ENCODE peak calls at places on chromosomes 6 and 20, in nine cellular contexts. One of them, this sample, is unnamed.

GRCh38 chr6:67615796-67616195 is 1019.3 kb upstream of the ADGRB3 start:
- DNase-seq in epithelial cell of proximal tubule: no peak
- DNase-seq in erythroblast: no peak
- DNase-seq in stimulated activated CD4-positive, alpha-beta T cell treated with anti-CD3 and anti-CD28 coated beads, Interleukin-15, amount 100 ng/mL, for 1 hour: no peak
- DNase-seq in GM20000: no peak
- DNase-seq in left ventricle myocardium inferior: no peak
- DNase-seq in HEK293T: no peak
- DNase-seq in effector memory CD4-positive, alpha-beta T cell: no peak
- DNase-seq in glutamatergic neuron: no peak
- DNase-seq in this sample: no peak

GRCh38 chr20:11582073-11582472 is 335.6 kb upstream of the BTBD3 start:
- DNase-seq in epithelial cell of proximal tubule: no peak
- DNase-seq in glutamatergic neuron: no peak
- DNase-seq in erythroblast: no peak
- DNase-seq in stimulated activated CD4-positive, alpha-beta T cell treated with anti-CD3 and anti-CD28 coated beads, Interleukin-15, amount 100 ng/mL, for 1 hour: no peak
- DNase-seq in left ventricle myocardium inferior: no peak
- DNase-seq in HEK293T: no peak
- DNase-seq in effector memory CD4-positive, alpha-beta T cell: no peak
- DNase-seq in GM20000: no peak
- DNase-seq in this sample: no peak

GRCh38 chr6:75579951-75580350 is 21.7 kb upstream of the SENP6 start:
- DNase-seq in stimulated activated CD4-positive, alpha-beta T cell treated with anti-CD3 and anti-CD28 coated beads, Interleukin-15, amount 100 ng/mL, for 1 hour: no peak
- DNase-seq in left ventricle myocardium inferior: no peak
- DNase-seq in glutamatergic neuron: no peak
- DNase-seq in epithelial cell of proximal tubule: no peak
- DNase-seq in effector memory CD4-positive, alpha-beta T cell: no peak
- DNase-seq in HEK293T: no peak
- DNase-seq in GM20000: peak
- DNase-seq in erythroblast: no peak
- DNase-seq in this sample: no peak

GRCh38 chr20:21719592-21720214 is 14.2 kb downstream of the PAX1 start:
- DNase-seq in left ventricle myocardium inferior: no peak
- DNase-seq in HEK293T: peak
- DNase-seq in effector memory CD4-positive, alpha-beta T cell: no peak
- DNase-seq in stimulated activated CD4-positive, alpha-beta T cell treated with anti-CD3 and anti-CD28 coated beads, Interleukin-15, amount 100 ng/mL, for 1 hour: no peak
- DNase-seq in erythroblast: peak
- DNase-seq in GM20000: peak
- DNase-seq in glutamatergic neuron: peak
- DNase-seq in epithelial cell of proximal tubule: peak
- DNase-seq in this sample: no peak

GRCh38 chr6:54586251-54586650 is 260.3 kb upstream of the FAM83B start:
- DNase-seq in epithelial cell of proximal tubule: no peak
- DNase-seq in HEK293T: no peak
- DNase-seq in left ventricle myocardium inferior: no peak
- DNase-seq in GM20000: no peak
- DNase-seq in stimulated activated CD4-positive, alpha-beta T cell treated with anti-CD3 and anti-CD28 coated beads, Interleukin-15, amount 100 ng/mL, for 1 hour: no peak
- DNase-seq in erythroblast: no peak
- DNase-seq in effector memory CD4-positive, alpha-beta T cell: no peak
- DNase-seq in glutamatergic neuron: no peak
- DNase-seq in this sample: no peak

GRCh38 chr20:19265646-19266374 is 53.4 kb downstream of the SLC24A3 start:
- DNase-seq in left ventricle myocardium inferior: no peak
- DNase-seq in stimulated activated CD4-positive, alpha-beta T cell treated with anti-CD3 and anti-CD28 coated beads, Interleukin-15, amount 100 ng/mL, for 1 hour: no peak
- DNase-seq in HEK293T: no peak
- DNase-seq in epithelial cell of proximal tubule: no peak
- DNase-seq in glutamatergic neuron: no peak
- DNase-seq in erythroblast: peak
- DNase-seq in effector memory CD4-positive, alpha-beta T cell: no peak
- DNase-seq in GM20000: peak
- DNase-seq in this sample: no peak

GRCh38 chr6:10416516-10416862 is 1.6 kb upstream of the TFAP2A start:
- DNase-seq in stimulated activated CD4-positive, alpha-beta T cell treated with anti-CD3 and anti-CD28 coated beads, Interleukin-15, amount 100 ng/mL, for 1 hour: no peak
- DNase-seq in HEK293T: no peak
- DNase-seq in erythroblast: no peak
- DNase-seq in left ventricle myocardium inferior: no peak
- DNase-seq in effector memory CD4-positive, alpha-beta T cell: no peak
- DNase-seq in GM20000: no peak
- DNase-seq in epithelial cell of proximal tubule: no peak
- DNase-seq in glutamatergic neuron: no peak
- DNase-seq in this sample: no peak

GRCh38 chr6:5525209-5525608 is 263.9 kb downstream of the FARS2 start:
- DNase-seq in left ventricle myocardium inferior: no peak
- DNase-seq in effector memory CD4-positive, alpha-beta T cell: no peak
- DNase-seq in GM20000: no peak
- DNase-seq in epithelial cell of proximal tubule: no peak
- DNase-seq in HEK293T: no peak
- DNase-seq in stimulated activated CD4-positive, alpha-beta T cell treated with anti-CD3 and anti-CD28 coated beads, Interleukin-15, amount 100 ng/mL, for 1 hour: no peak
- DNase-seq in erythroblast: no peak
- DNase-seq in glutamatergic neuron: peak
- DNase-seq in this sample: no peak

GRCh38 chr6:160203522-160203921 is 55.1 kb downstream of the SLC22A2 start:
- DNase-seq in effector memory CD4-positive, alpha-beta T cell: no peak
- DNase-seq in erythroblast: no peak
- DNase-seq in GM20000: no peak
- DNase-seq in glutamatergic neuron: no peak
- DNase-seq in HEK293T: no peak
- DNase-seq in stimulated activated CD4-positive, alpha-beta T cell treated with anti-CD3 and anti-CD28 coated beads, Interleukin-15, amount 100 ng/mL, for 1 hour: no peak
- DNase-seq in epithelial cell of proximal tubule: no peak
- DNase-seq in left ventricle myocardium inferior: no peak
- DNase-seq in this sample: no peak

GRCh38 chr6:149035806-149036205 is 281.7 kb upstream of the TAB2 start:
- DNase-seq in epithelial cell of proximal tubule: no peak
- DNase-seq in effector memory CD4-positive, alpha-beta T cell: no peak
- DNase-seq in stimulated activated CD4-positive, alpha-beta T cell treated with anti-CD3 and anti-CD28 coated beads, Interleukin-15, amount 100 ng/mL, for 1 hour: no peak
- DNase-seq in left ventricle myocardium inferior: no peak
- DNase-seq in erythroblast: no peak
- DNase-seq in GM20000: no peak
- DNase-seq in glutamatergic neuron: no peak
- DNase-seq in HEK293T: no peak
- DNase-seq in this sample: no peak

GRCh38 chr6:1949533-1949932 is 295.9 kb downstream of the GMDS start:
- DNase-seq in glutamatergic neuron: no peak
- DNase-seq in stimulated activated CD4-positive, alpha-beta T cell treated with anti-CD3 and anti-CD28 coated beads, Interleukin-15, amount 100 ng/mL, for 1 hour: no peak
- DNase-seq in effector memory CD4-positive, alpha-beta T cell: no peak
- DNase-seq in erythroblast: no peak
- DNase-seq in left ventricle myocardium inferior: no peak
- DNase-seq in GM20000: no peak
- DNase-seq in epithelial cell of proximal tubule: peak
- DNase-seq in HEK293T: no peak
- DNase-seq in this sample: no peak

GRCh38 chr6:85772641-85773040 is 130.0 kb upstream of the SYNCRIP start:
- DNase-seq in epithelial cell of proximal tubule: no peak
- DNase-seq in stimulated activated CD4-positive, alpha-beta T cell treated with anti-CD3 and anti-CD28 coated beads, Interleukin-15, amount 100 ng/mL, for 1 hour: no peak
- DNase-seq in erythroblast: no peak
- DNase-seq in glutamatergic neuron: no peak
- DNase-seq in HEK293T: no peak
- DNase-seq in GM20000: no peak
- DNase-seq in left ventricle myocardium inferior: no peak
- DNase-seq in effector memory CD4-positive, alpha-beta T cell: no peak
- DNase-seq in this sample: no peak

GRCh38 chr6:44470106-44470446 is 82.6 kb downstream of the CDC5L start:
- DNase-seq in left ventricle myocardium inferior: no peak
- DNase-seq in HEK293T: no peak
- DNase-seq in erythroblast: no peak
- DNase-seq in glutamatergic neuron: no peak
- DNase-seq in GM20000: no peak
- DNase-seq in epithelial cell of proximal tubule: no peak
- DNase-seq in effector memory CD4-positive, alpha-beta T cell: no peak
- DNase-seq in stimulated activated CD4-positive, alpha-beta T cell treated with anti-CD3 and anti-CD28 coated beads, Interleukin-15, amount 100 ng/mL, for 1 hour: no peak
- DNase-seq in this sample: no peak

GRCh38 chr20:49948809-49949507 is 12.8 kb downstream of the RNF114 start:
- DNase-seq in glutamatergic neuron: no peak
- DNase-seq in left ventricle myocardium inferior: no peak
- DNase-seq in erythroblast: no peak
- DNase-seq in effector memory CD4-positive, alpha-beta T cell: no peak
- DNase-seq in HEK293T: no peak
- DNase-seq in stimulated activated CD4-positive, alpha-beta T cell treated with anti-CD3 and anti-CD28 coated beads, Interleukin-15, amount 100 ng/mL, for 1 hour: no peak
- DNase-seq in GM20000: no peak
- DNase-seq in epithelial cell of proximal tubule: no peak
- DNase-seq in this sample: no peak

GRCh38 chr6:34468378-34468892 is 2.6 kb downstream of the PACSIN1 start:
- DNase-seq in HEK293T: no peak
- DNase-seq in GM20000: peak
- DNase-seq in left ventricle myocardium inferior: no peak
- DNase-seq in erythroblast: no peak
- DNase-seq in epithelial cell of proximal tubule: no peak
- DNase-seq in stimulated activated CD4-positive, alpha-beta T cell treated with anti-CD3 and anti-CD28 coated beads, Interleukin-15, amount 100 ng/mL, for 1 hour: no peak
- DNase-seq in glutamatergic neuron: no peak
- DNase-seq in effector memory CD4-positive, alpha-beta T cell: no peak
- DNase-seq in this sample: no peak